ENCODE peak calls at places on chromosome 20, in seven cellular contexts. N is H9, R is neuronal stem cell, V is IMR-90, U is mesendoderm, P is H1, L is mesenchymal stem cell. O is an unnamed sample.

GRCh38 chr20:45867811-45868176 is 10.4 kb downstream of the ZSWIM3 start:
- DNase-seq in P (no peak), V (peak; percentile 81), U (peak; percentile 32), R (no peak), L (peak; percentile 69), N (no peak), O (no peak)

GRCh38 chr20:23028377-23028776 is 6.7 kb upstream of the SSTR4 start:
- DNase-seq in L (no peak), N (no peak), P (no peak), V (no peak), U (no peak), R (no peak), O (no peak)

GRCh38 chr20:34536798-34537394 is 20.7 kb downstream of the DYNLRB1 start:
- DNase-seq in P (no peak), U (peak; percentile 53), L (peak; percentile 31), N (peak; percentile 68), R (no peak), V (no peak), O (no peak)

GRCh38 chr20:11952621-11953020 is 34.9 kb downstream of the BTBD3 start:
- DNase-seq in N (no peak), L (no peak), P (no peak), U (no peak), R (no peak), V (peak; percentile 34), O (no peak)

GRCh38 chr20:35271073-35271882 is 6.6 kb downstream of the MMP24OS start:
- DNase-seq in N (peak; percentile 44), U (peak; percentile 84), V (no peak), L (no peak), P (no peak), R (no peak), O (no peak)

GRCh38 chr20:40578961-40579360 is 110.1 kb downstream of the MAFB start:
- DNase-seq in N (no peak), R (no peak), V (no peak), P (no peak), L (no peak), U (no peak), O (no peak)

GRCh38 chr20:58647814-58648501 is 3.1 kb upstream of the STX16 start:
- DNase-seq in P (no peak), V (peak; percentile 82), L (no peak), R (no peak), U (no peak), N (no peak), O (no peak)

GRCh38 chr20:57094991-57095390 is 171.4 kb downstream of the BMP7 start:
- DNase-seq in N (no peak), L (no peak), R (no peak), U (no peak), P (no peak), V (no peak), O (no peak)

GRCh38 chr20:44616604-44616964 is 34.2 kb downstream of the PKIG start:
- DNase-seq in U (no peak), V (no peak), P (no peak), R (no peak), L (no peak), N (peak; percentile 65), O (no peak)

GRCh38 chr20:18195931-18196330 is 58.3 kb downstream of the KAT14 start:
- DNase-seq in L (no peak), U (no peak), N (no peak), R (no peak), V (no peak), P (no peak), O (peak; percentile 51)

GRCh38 chr20:11431613-11432012 is 486.1 kb upstream of the BTBD3 start:
- DNase-seq in U (no peak), L (no peak), N (no peak), R (no peak), P (no peak), V (no peak), O (no peak)

GRCh38 chr20:34365765-34366213 is 2.7 kb downstream of the ITCH start:
- DNase-seq in L (no peak), N (no peak), V (no peak), R (no peak), U (peak; percentile 31), P (no peak), O (no peak)

GRCh38 chr20:17895641-17896246 is 72.8 kb downstream of the SNX5 start:
- DNase-seq in P (no peak), U (no peak), V (peak; percentile 70), N (no peak), L (peak; percentile 28), R (no peak), O (peak; percentile 38)

GRCh38 chr20:53387983-53388675 is 205.5 kb downstream of the ZNF217 start:
- DNase-seq in V (no peak), N (no peak), P (no peak), R (no peak), L (no peak), U (no peak), O (peak; percentile 54)

GRCh38 chr20:57294558-57294957 is 28.1 kb upstream of the BMP7 start:
- DNase-seq in U (peak; percentile 71), N (no peak), R (peak; percentile 49), V (no peak), P (no peak), L (no peak), O (peak; percentile 70)

GRCh38 chr20:57659131-57659788 is 39.0 kb upstream of the ZBP1 start:
- DNase-seq in U (no peak), V (no peak), N (peak; percentile 24), L (no peak), P (no peak), R (no peak), O (no peak)

GRCh38 chr20:63502671-63503172 is 3.8 kb upstream of the EEF1A2 start:
- DNase-seq in V (no peak), L (no peak), R (no peak), P (no peak), U (no peak), N (peak; percentile 28), O (no peak)

GRCh38 chr20:44187763-44188709 is 1.0 kb upstream of the JPH2 start:
- DNase-seq in N (no peak), L (peak; percentile 70), P (no peak), U (no peak), R (no peak), V (peak; percentile 32), O (no peak)

GRCh38 chr20:35079472-35080347 is 12.9 kb downstream of the TRPC4AP start:
- DNase-seq in R (no peak), P (no peak), V (no peak), L (no peak), U (no peak), N (no peak), O (no peak)

GRCh38 chr20:36279362-36279761 is 26.8 kb upstream of the DLGAP4 start:
- DNase-seq in N (no peak), P (no peak), V (no peak), R (no peak), L (no peak), U (no peak), O (no peak)

GRCh38 chr20:4750381-4750780 is 28.7 kb downstream of the PRND start:
- DNase-seq in U (no peak), N (no peak), R (no peak), L (no peak), V (no peak), P (no peak), O (no peak)

GRCh38 chr20:62899633-62900051 is 26.7 kb downstream of the DIDO1 start:
- DNase-seq in L (no peak), P (no peak), V (no peak), U (peak; percentile 37), N (no peak), R (no peak), O (no peak)

GRCh38 chr20:4862661-4863060 is 138.6 kb downstream of the SLC23A2 start:
- DNase-seq in U (no peak), N (no peak), P (no peak), V (no peak), R (no peak), L (no peak), O (no peak)

GRCh38 chr20:8545212-8545611 is 413.1 kb downstream of the PLCB1 start:
- DNase-seq in V (peak; percentile 18), N (no peak), R (no peak), P (no peak), U (no peak), L (no peak), O (no peak)

GRCh38 chr20:32355417-32355841 is 2.7 kb upstream of the ASXL1 start:
- DNase-seq in R (no peak), V (no peak), N (no peak), L (no peak), P (no peak), U (no peak), O (peak; percentile 4)

GRCh38 chr20:18738055-18738454 is 75.5 kb upstream of the SCP2D1 start:
- DNase-seq in P (no peak), L (peak; percentile 19), R (no peak), N (no peak), U (no peak), V (no peak), O (no peak)

GRCh38 chr20:1392443-1392692 is 486 bp downstream of the FKBP1A start:
- DNase-seq in N (no peak), L (no peak), P (no peak), U (no peak), V (no peak), R (no peak), O (peak; percentile 71)

DNA sequence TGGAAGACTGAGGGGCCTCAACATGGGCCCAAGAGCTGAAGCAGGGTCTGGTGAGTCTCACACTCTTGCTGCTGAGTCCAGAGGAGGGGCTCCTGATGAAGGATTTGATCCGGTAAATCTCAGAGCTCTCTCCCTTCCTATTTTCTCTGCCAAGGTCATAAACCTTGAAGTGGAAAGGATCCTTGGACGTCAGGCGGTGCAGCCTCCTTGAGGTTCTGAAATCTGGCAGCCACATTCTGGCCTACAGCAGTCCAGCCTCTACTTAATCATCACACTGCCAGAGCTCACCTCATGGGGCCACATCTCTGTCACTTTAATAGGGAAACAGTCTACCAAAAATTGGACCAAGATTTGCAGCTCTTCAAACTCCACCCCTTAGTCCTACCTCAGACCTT is 24.0 kb downstream of the ACSS1 start:
- DNase-seq in V (no peak), P (no peak), R (no peak), U (no peak), N (no peak), L (no peak), O (no peak)
- H4K8ac ChIP-seq in V (no peak overlapping the region), P (no peak overlapping the region), R (no peak overlapping the region), U (no peak overlapping the region), N (no peak overlapping the region), L (no peak overlapping the region), O (no peak overlapping the region)

DNA sequence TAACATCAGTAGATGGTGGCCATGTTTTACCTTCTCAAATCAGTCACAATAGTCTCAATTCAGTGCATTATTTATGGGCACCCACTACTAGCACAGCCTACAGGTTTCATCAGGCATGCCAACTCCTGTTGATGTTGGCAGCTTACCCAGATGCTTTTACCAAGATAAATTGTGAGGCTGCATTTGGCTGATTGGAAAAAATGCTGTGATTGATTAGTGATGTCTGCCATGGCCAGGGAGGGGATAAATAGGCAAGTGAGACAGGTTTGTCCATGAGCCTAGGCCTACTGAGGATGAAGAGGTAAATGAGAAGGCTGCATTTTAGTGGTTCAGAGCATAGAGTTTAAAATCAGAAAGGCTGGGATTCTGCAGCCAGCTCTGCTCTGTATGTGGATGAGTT is 227.1 kb downstream of the NFATC2 start:
- DNase-seq in U (no peak), P (no peak), V (no peak), N (no peak), L (no peak), R (no peak), O (no peak)
- H2BK5ac ChIP-seq in U (no peak overlapping the region), P (no peak overlapping the region), V (no peak overlapping the region), N (no peak overlapping the region), L (no peak overlapping the region), R (no peak overlapping the region), O (no peak overlapping the region)

GRCh38 chr20:61303675-61304074 is 51.6 kb downstream of the CDH4 start:
- DNase-seq in N (no peak), P (no peak), U (no peak), L (no peak), R (no peak), V (no peak), O (no peak)
- H2BK120ac ChIP-seq in N (no peak overlapping the region), P (no peak overlapping the region), U (no peak overlapping the region), L (no peak overlapping the region), R (no peak overlapping the region), V (no peak overlapping the region), O (no peak overlapping the region)

GRCh38 chr20:48468571-48468970 is 359.2 kb downstream of the PREX1 start:
- DNase-seq in N (no peak), L (no peak), P (no peak), V (no peak), R (no peak), U (no peak), O (no peak)
- H4K8ac ChIP-seq in N (no peak overlapping the region), L (no peak overlapping the region), P (no peak overlapping the region), V (no peak overlapping the region), R (no peak overlapping the region), U (no peak overlapping the region), O (no peak overlapping the region)